ENCODE peak calls at places on chromosomes 5 and 9, in eight cellular contexts. I is neuronal stem cell, R is lower lobe of right lung, G is Peyer's patch, Q is adipocyte, J is hepatocyte, X is fibroblast of lung, W is foreskin fibroblast. U is an unnamed sample.

GRCh38 chr5:131996210-131997025 is 15.0 kb downstream of the ACSL6 start:
- DNase-seq in X (no peak), W (no peak), I (no peak), J (no peak), G (no peak), Q (no peak), R (peak), U (no peak)

GRCh38 chr9:88835038-88835466 is 156.2 kb upstream of the S1PR3 start:
- DNase-seq in X (peak), R (no peak), I (no peak), J (no peak), Q (peak), W (no peak), G (no peak), U (no peak)

GRCh38 chr9:129343119-129343696 is 165.1 kb upstream of the IER5L start:
- DNase-seq in W (no peak), Q (no peak), J (no peak), G (no peak), R (no peak), I (no peak), X (no peak), U (no peak)

GRCh38 chr5:95533761-95534160 is 21.0 kb downstream of the SKIC3 start:
- DNase-seq in J (no peak), Q (peak), R (no peak), G (no peak), X (no peak), I (no peak), W (no peak), U (no peak)

GRCh38 chr9:96126321-96126881 is 175.6 kb downstream of the HSD17B3 start:
- DNase-seq in G (no peak), Q (no peak), X (peak), W (no peak), R (no peak), I (no peak), J (peak), U (no peak)

GRCh38 chr5:80315244-80315643 is 4.6 kb upstream of the SPZ1 start:
- DNase-seq in X (no peak), W (no peak), J (no peak), I (no peak), G (no peak), R (no peak), Q (no peak), U (no peak)

GRCh38 chr5:156838966-156839365 is 11.1 kb upstream of the PPP1R2B start:
- DNase-seq in X (no peak), W (no peak), G (no peak), J (no peak), Q (no peak), I (no peak), R (no peak), U (no peak)

GRCh38 chr5:133882107-133882695 is 86.2 kb downstream of the C5orf15 start:
- DNase-seq in R (no peak), G (no peak), J (no peak), I (no peak), X (no peak), W (no peak), Q (no peak), U (no peak)

GRCh38 chr5:1006656-1007071 is 1.9 kb upstream of the NKD2 start:
- DNase-seq in W (no peak), Q (no peak), J (no peak), R (peak), G (peak), I (no peak), X (no peak), U (peak)

GRCh38 chr9:16246785-16247184 is 623.7 kb downstream of the BNC2 start:
- DNase-seq in G (no peak), R (no peak), I (no peak), X (no peak), Q (no peak), W (no peak), J (no peak), U (no peak)

GRCh38 chr5:134438641-134439621 is 27.2 kb upstream of the CDKN2AIPNL start:
- DNase-seq in I (no peak), J (peak), G (no peak), X (peak), R (peak), Q (peak), W (peak), U (peak)

GRCh38 chr5:98847054-98847453 is 73.6 kb downstream of the RGMB start:
- DNase-seq in I (no peak), J (no peak), W (no peak), G (no peak), X (no peak), R (no peak), Q (no peak), U (no peak)

GRCh38 chr5:32143991-32144636 is 30.0 kb downstream of the GOLPH3 start:
- DNase-seq in X (no peak), W (no peak), J (no peak), G (no peak), R (no peak), I (no peak), Q (no peak), U (no peak)

GRCh38 chr9:37511006-37511714 is 25.4 kb downstream of the POLR1E start:
- DNase-seq in W (no peak), J (peak), Q (no peak), X (no peak), R (no peak), G (no peak), I (no peak), U (no peak)

GRCh38 chr9:136311433-136312375 is 7.8 kb upstream of the CCDC187 start:
- DNase-seq in R (no peak), G (no peak), Q (no peak), J (peak), X (no peak), I (no peak), W (no peak), U (no peak)

GRCh38 chr5:168447748-168448147 is 38.5 kb upstream of the RARS1 start:
- DNase-seq in J (no peak), W (no peak), R (no peak), X (no peak), Q (no peak), G (no peak), I (no peak), U (no peak)

GRCh38 chr5:137283801-137284200 is 215.3 kb downstream of the SPOCK1 start:
- DNase-seq in Q (no peak), J (no peak), R (no peak), X (no peak), I (no peak), G (no peak), W (no peak), U (no peak)

GRCh38 chr9:19085295-19085694 is 17.4 kb downstream of the HAUS6 start:
- DNase-seq in Q (peak), R (no peak), J (peak), G (no peak), I (no peak), W (no peak), X (peak), U (no peak)

GRCh38 chr5:1396029-1396816 is 49.0 kb downstream of the SLC6A3 start:
- DNase-seq in X (no peak), R (peak), I (no peak), W (no peak), G (no peak), J (no peak), Q (no peak), U (no peak)

GRCh38 chr5:140075371-140075770 is 32.3 kb upstream of the NRG2 start:
- DNase-seq in G (no peak), X (peak), I (no peak), W (no peak), J (no peak), Q (peak), R (no peak), U (no peak)

GRCh38 chr5:59587489-59588337 is 305.8 kb downstream of the PDE4D start:
- DNase-seq in G (no peak), W (peak), R (peak), Q (peak), X (peak), J (peak), I (peak), U (no peak)

GRCh38 chr5:42951169-42951846 is 88.8 kb downstream of the ANXA2R start:
- DNase-seq in J (no peak), R (peak), I (no peak), Q (peak), X (peak), W (no peak), G (peak), U (peak)

GRCh38 chr9:20562051-20562450 is 60.2 kb downstream of the MLLT3 start:
- DNase-seq in I (no peak), J (no peak), R (no peak), X (peak), G (no peak), Q (peak), W (no peak), U (no peak)

GRCh38 chr9:73807956-73808355 is 656.3 kb downstream of the ANXA1 start:
- DNase-seq in J (no peak), W (peak), R (no peak), Q (peak), I (no peak), X (no peak), G (no peak), U (no peak)

GRCh38 chr5:14870347-14871083 is 1.1 kb downstream of the ANKH start:
- DNase-seq in R (no peak), G (no peak), W (no peak), Q (no peak), I (no peak), J (no peak), X (no peak), U (peak)

GRCh38 chr5:93425102-93425501 is 155.9 kb downstream of the NR2F1-AS1 start:
- DNase-seq in X (no peak), G (no peak), Q (no peak), I (no peak), R (no peak), J (no peak), W (peak), U (no peak)

GRCh38 chr5:66933066-66933465 is 263.5 kb downstream of the CD180 start:
- DNase-seq in I (no peak), X (peak), J (no peak), R (no peak), W (peak), G (no peak), Q (peak), U (no peak)

DNA sequence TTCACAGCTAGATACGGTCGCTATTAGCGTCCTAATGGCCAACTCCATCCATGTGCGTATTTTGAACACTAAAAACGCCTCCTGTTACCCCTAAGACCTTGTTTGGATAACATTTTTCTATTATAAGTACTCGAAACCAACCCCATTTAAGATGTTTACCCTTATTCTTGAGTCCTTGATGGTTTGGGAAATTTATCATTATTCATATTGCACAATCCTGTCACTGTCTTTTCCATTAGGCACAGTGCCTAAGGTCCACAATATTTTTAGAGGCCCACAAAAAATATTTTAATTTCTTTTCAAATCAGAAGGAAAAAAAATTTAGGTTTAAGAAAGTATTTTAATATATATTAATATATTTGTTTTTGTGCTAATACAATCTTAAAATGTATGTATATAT is 1.3 kb upstream of the LIFR start:
- DNase-seq in I (no peak), X (no peak), J (no peak), Q (no peak), G (no peak), R (no peak), W (no peak), U (no peak)
- H3K4me3 ChIP-seq in I (no peak), X (peak), J (peak), Q (peak), G (no peak), R (peak), W (peak), U (peak)

GRCh38 chr5:178279723-178280438 is 47.3 kb upstream of the PHYKPL start:
- DNase-seq in G (peak), R (peak), Q (peak), W (peak), I (peak), J (peak), X (peak), U (peak)
- H3K4me3 ChIP-seq in G (no peak), R (no peak), Q (no peak), W (no peak), I (no peak), J (no peak), X (no peak), U (no peak)

GRCh38 chr9:137410891-137411249 is 12.1 kb downstream of the EXD3 start:
- DNase-seq in R (no peak), W (no peak), Q (no peak), I (no peak), G (no peak), X (no peak), J (no peak), U (no peak)

GRCh38 chr9:137412431-137412830 is 10.5 kb downstream of the EXD3 start:
- DNase-seq in Q (no peak), X (peak), R (no peak), W (no peak), G (no peak), I (no peak), J (no peak), U (no peak)

GRCh38 chr9:137411670-137412380 is 11.1 kb downstream of the EXD3 start:
- DNase-seq in I (no peak), W (peak), G (peak), J (no peak), X (peak), Q (no peak), R (peak), U (peak)

GRCh38 chr9:137409515-137409914 is 13.4 kb downstream of the EXD3 start:
- DNase-seq in X (no peak), J (no peak), Q (no peak), I (no peak), W (no peak), R (no peak), G (no peak), U (no peak)

GRCh38 chr9:137411260-137411659 is 11.7 kb downstream of the EXD3 start:
- DNase-seq in Q (no peak), G (no peak), W (no peak), J (no peak), R (no peak), X (no peak), I (no peak), U (no peak)
- H3K4me3 ChIP-seq in Q (no peak), G (no peak), W (no peak), J (no peak), R (peak), X (no peak), I (no peak), U (no peak)

GRCh38 chr9:76866689-76867088 is 39.2 kb downstream of the PRUNE2 start:
- DNase-seq in R (no peak), X (peak), I (no peak), G (no peak), Q (peak), W (peak), J (peak), U (no peak)

GRCh38 chr9:76873056-76873792 is 32.7 kb downstream of the PRUNE2 start:
- DNase-seq in Q (peak), R (no peak), J (no peak), I (peak), G (no peak), W (peak), X (peak), U (no peak)

GRCh38 chr9:76873821-76874220 is 32.1 kb downstream of the PRUNE2 start:
- DNase-seq in Q (no peak), I (no peak), G (no peak), W (no peak), X (no peak), J (no peak), R (no peak), U (no peak)

GRCh38 chr9:76863832-76864231 is 42.1 kb downstream of the PRUNE2 start:
- DNase-seq in I (no peak), Q (no peak), W (no peak), G (no peak), X (no peak), J (no peak), R (no peak), U (no peak)

GRCh38 chr9:76868897-76869296 is 37.0 kb downstream of the PRUNE2 start:
- DNase-seq in R (no peak), G (no peak), W (no peak), Q (no peak), I (peak), X (no peak), J (no peak), U (no peak)
- H3K4me3 ChIP-seq in R (no peak), G (no peak), W (no peak), Q (peak), I (no peak), X (no peak), J (no peak), U (no peak)

DNA sequence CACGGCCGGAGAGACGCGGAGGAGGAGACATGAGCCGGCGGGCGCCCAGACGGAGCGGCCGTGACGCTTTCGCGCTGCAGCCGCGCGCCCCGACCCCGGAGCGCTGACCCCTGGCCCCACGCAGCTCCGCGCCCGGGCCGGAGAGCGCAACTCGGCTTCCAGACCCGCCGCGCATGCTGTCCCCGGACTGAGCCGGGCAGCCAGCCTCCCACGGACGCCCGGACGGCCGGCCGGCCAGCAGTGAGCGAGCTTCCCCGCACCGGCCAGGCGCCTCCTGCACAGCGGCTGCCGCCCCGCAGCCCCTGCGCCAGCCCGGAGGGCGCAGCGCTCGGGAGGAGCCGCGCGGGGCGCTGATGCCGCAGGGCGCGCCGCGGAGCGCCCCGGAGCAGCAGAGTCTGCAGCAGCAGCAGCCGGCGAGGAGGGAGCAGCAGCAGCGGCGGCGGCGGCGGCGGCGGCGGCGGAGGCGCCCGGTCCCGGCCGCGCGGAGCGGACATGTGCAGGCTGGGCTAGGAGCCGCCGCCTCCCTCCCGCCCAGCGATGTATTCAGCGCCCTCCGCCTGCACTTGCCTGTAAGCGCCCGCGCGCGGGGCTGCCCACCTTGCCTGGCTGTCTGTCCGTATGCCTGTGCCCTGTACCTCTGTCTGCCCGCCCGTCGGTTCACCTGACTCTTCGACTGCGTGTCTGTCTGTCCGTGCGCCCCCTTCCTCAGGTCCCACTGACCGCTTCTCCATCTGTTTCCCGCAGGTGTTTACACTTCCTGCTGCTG is 399 bp downstream of the FGF18 start:
- DNase-seq in W (peak), I (peak), G (no peak), Q (peak), X (peak), R (no peak), J (peak), U (no peak)
- H3K4me3 ChIP-seq in W (peak), I (peak), G (peak), Q (peak), X (peak), R (peak), J (peak), U (no peak)